ENCODE peak calls at places on chromosome 13, in nine cellular contexts. H is thoracic aorta; I is left cardiac atrium; N is HT1080; A is left ventricle myocardium superior; Z is bronchial epithelial cell; P is DMS 273 treated with DMSO at 0.1 percent for 48 hours; R is stimulated activated CD4-positive, alpha-beta T cell treated with anti-CD3 and anti-CD28 coated beads, TNF-alpha, amount 100 ng/mL, for 24 hours; K is KG1. F is an unnamed sample.

GRCh38 chr13:33263484-33263883 is 22.1 kb downstream of the STARD13 start:
- DNase-seq in H (no peak), I (no peak), N (no peak), A (no peak), Z (no peak), P (no peak), R (no peak), K (no peak), F (no peak)

GRCh38 chr13:113129921-113130750 is 7.5 kb downstream of the F10 start:
- DNase-seq in H (no peak), I (peak; percentile 66), N (no peak), A (peak; percentile 64), Z (no peak), P (no peak), R (no peak), K (no peak), F (peak; percentile 21)

GRCh38 chr13:98293103-98293502 is 116.0 kb upstream of the RNF113B start:
- DNase-seq in H (no peak), I (no peak), N (no peak), A (no peak), Z (no peak), P (no peak), R (no peak), K (no peak), F (peak; percentile 66)

GRCh38 chr13:113731192-113732175 is 27.5 kb upstream of the TMEM255B start:
- DNase-seq in H (no peak), I (no peak), N (no peak), A (peak; percentile 28), Z (no peak), P (no peak), R (no peak), K (no peak), F (no peak)

GRCh38 chr13:91185294-91185863 is 162.1 kb upstream of the MIR17HG start:
- DNase-seq in H (no peak), I (no peak), N (peak; percentile 29), A (no peak), Z (peak; percentile 39), P (no peak), R (no peak), K (no peak), F (no peak)

GRCh38 chr13:74056829-74057564 is 77.2 kb downstream of the KLF12 start:
- DNase-seq in H (no peak), I (peak; percentile 76), N (no peak), A (peak; percentile 68), Z (peak; percentile 24), P (no peak), R (no peak), K (no peak), F (no peak)

GRCh38 chr13:73429691-73430090 is 370.9 kb downstream of the KLF5 start:
- DNase-seq in H (no peak), I (no peak), N (peak; percentile 34), A (no peak), Z (peak; percentile 97), P (no peak), R (no peak), K (no peak), F (no peak)

GRCh38 chr13:24280722-24281121 is 28.7 kb upstream of the C1QTNF9 start:
- DNase-seq in H (no peak), I (no peak), N (no peak), A (no peak), Z (no peak), P (no peak), R (no peak), K (no peak), F (peak; percentile 23)

GRCh38 chr13:65677906-65678305 is 1552.2 kb downstream of the PCDH9 start:
- DNase-seq in H (no peak), I (no peak), N (peak; percentile 20), A (no peak), Z (no peak), P (no peak), R (no peak), K (no peak), F (no peak)

GRCh38 chr13:28533049-28533436 is 38.1 kb upstream of the FLT1 start:
- DNase-seq in H (no peak), I (no peak), N (no peak), A (no peak), Z (no peak), P (no peak), R (no peak), K (no peak), F (no peak)

GRCh38 chr13:48151343-48151742 is 56.4 kb upstream of the MED4 start:
- DNase-seq in H (no peak), I (no peak), N (no peak), A (no peak), Z (no peak), P (no peak), R (no peak), K (peak; percentile 26), F (no peak)

GRCh38 chr13:52003551-52003950 is 7.7 kb downstream of the ATP7B start:
- DNase-seq in H (no peak), I (no peak), N (no peak), A (no peak), Z (no peak), P (peak; percentile 44), R (no peak), K (no peak), F (no peak)

GRCh38 chr13:76379341-76380105 is 506.7 kb downstream of the KCTD12 start:
- DNase-seq in H (no peak), I (no peak), N (no peak), A (no peak), Z (peak; percentile 76), P (no peak), R (no peak), K (no peak), F (no peak)

GRCh38 chr13:49781791-49782190 is 10.7 kb downstream of the KPNA3 start:
- DNase-seq in H (no peak), I (no peak), N (no peak), A (no peak), Z (no peak), P (no peak), R (no peak), K (no peak), F (no peak)

GRCh38 chr13:83372786-83373185 is 509.5 kb downstream of the SLITRK1 start:
- DNase-seq in H (no peak), I (no peak), N (no peak), A (no peak), Z (peak; percentile 43), P (no peak), R (no peak), K (no peak), F (no peak)

GRCh38 chr13:22243519-22244197 is 572.8 kb downstream of the FGF9 start:
- DNase-seq in H (no peak), I (no peak), N (no peak), A (no peak), Z (no peak), P (no peak), R (no peak), K (no peak), F (peak; percentile 38)

GRCh38 chr13:77698211-77699058 is 948 bp downstream of the SLAIN1 start:
- DNase-seq in H (no peak), I (peak; percentile 25), N (peak; percentile 42), A (peak; percentile 50), Z (no peak), P (no peak), R (no peak), K (peak; percentile 27), F (peak; percentile 46)

GRCh38 chr13:86554066-86554465 is 754.8 kb upstream of the SLITRK6 start:
- DNase-seq in H (no peak), I (no peak), N (no peak), A (no peak), Z (no peak), P (no peak), R (no peak), K (no peak), F (no peak)

GRCh38 chr13:59533561-59534337 is 630.0 kb downstream of the DIAPH3 start:
- DNase-seq in H (no peak), I (no peak), N (peak; percentile 81), A (no peak), Z (peak; percentile 79), P (no peak), R (no peak), K (no peak), F (no peak)